ENCODE peak calls at places on chromosomes 12 and 14, in five cellular contexts. One of them, this sample, is unnamed.

GRCh38 chr12:12899530-12900380 is 8.4 kb downstream of the GPRC5A start:
- DNase-seq in NCI-H460: no peak
- DNase-seq in astrocyte: peak; percentile 95
- DNase-seq in Kasumi-1: peak; percentile 2
- DNase-seq in tibial artery: peak; percentile 57
- DNase-seq in this sample: no peak

GRCh38 chr12:30415777-30416176 is 279.9 kb downstream of the IPO8 start:
- DNase-seq in NCI-H460: no peak
- DNase-seq in astrocyte: no peak
- DNase-seq in Kasumi-1: no peak
- DNase-seq in tibial artery: no peak
- DNase-seq in this sample: no peak

GRCh38 chr14:41663478-41663845 is 56.8 kb downstream of the LRFN5 start:
- DNase-seq in NCI-H460: no peak
- DNase-seq in astrocyte: peak; percentile 70
- DNase-seq in Kasumi-1: no peak
- DNase-seq in tibial artery: no peak
- DNase-seq in this sample: no peak

GRCh38 chr12:119090865-119091264 is 87.9 kb upstream of the HSPB8 start:
- DNase-seq in NCI-H460: no peak
- DNase-seq in astrocyte: no peak
- DNase-seq in Kasumi-1: no peak
- DNase-seq in tibial artery: no peak
- DNase-seq in this sample: no peak

GRCh38 chr14:91244501-91244901 is at the start of gene GPR68:
- DNase-seq in NCI-H460: no peak
- DNase-seq in astrocyte: peak; percentile 69
- DNase-seq in Kasumi-1: peak; percentile 74
- DNase-seq in tibial artery: peak; percentile 70
- DNase-seq in this sample: peak; percentile 84

GRCh38 chr12:34390846-34391700 is 368.8 kb downstream of the ALG10 start:
- DNase-seq in NCI-H460: no peak
- DNase-seq in astrocyte: no peak
- DNase-seq in Kasumi-1: no peak
- DNase-seq in tibial artery: peak; percentile 5
- DNase-seq in this sample: no peak

GRCh38 chr12:30888241-30888640 is 38.3 kb upstream of the TSPAN11 start:
- DNase-seq in NCI-H460: no peak
- DNase-seq in astrocyte: no peak
- DNase-seq in Kasumi-1: no peak
- DNase-seq in tibial artery: no peak
- DNase-seq in this sample: no peak

GRCh38 chr12:130788515-130788914 is 50.5 kb downstream of the STX2 start:
- DNase-seq in NCI-H460: no peak
- DNase-seq in astrocyte: no peak
- DNase-seq in Kasumi-1: no peak
- DNase-seq in tibial artery: no peak
- DNase-seq in this sample: no peak

GRCh38 chr14:89284368-89285058 is 132.5 kb downstream of the FOXN3 start:
- DNase-seq in NCI-H460: no peak
- DNase-seq in astrocyte: peak; percentile 85
- DNase-seq in Kasumi-1: no peak
- DNase-seq in tibial artery: no peak
- DNase-seq in this sample: peak; percentile 75

GRCh38 chr14:22200977-22201605 is 387.9 kb downstream of the DAD1 start:
- DNase-seq in NCI-H460: peak; percentile 41
- DNase-seq in astrocyte: peak; percentile 26
- DNase-seq in Kasumi-1: peak; percentile 90
- DNase-seq in tibial artery: no peak
- DNase-seq in this sample: peak; percentile 20

GRCh38 chr14:99522934-99523660 is 41.9 kb downstream of the CCNK start:
- DNase-seq in NCI-H460: no peak
- DNase-seq in astrocyte: peak; percentile 36
- DNase-seq in Kasumi-1: no peak
- DNase-seq in tibial artery: no peak
- DNase-seq in this sample: no peak

GRCh38 chr12:89299417-89299816 is 52.9 kb downstream of the DUSP6 start:
- DNase-seq in NCI-H460: no peak
- DNase-seq in astrocyte: no peak
- DNase-seq in Kasumi-1: no peak
- DNase-seq in tibial artery: no peak
- DNase-seq in this sample: no peak

GRCh38 chr12:100753837-100754236 is 40.7 kb upstream of the ANO4 start:
- DNase-seq in NCI-H460: no peak
- DNase-seq in astrocyte: peak; percentile 3
- DNase-seq in Kasumi-1: no peak
- DNase-seq in tibial artery: no peak
- DNase-seq in this sample: no peak

GRCh38 chr12:92926549-92926948 is 2.5 kb downstream of the EEA1 start:
- DNase-seq in NCI-H460: no peak
- DNase-seq in astrocyte: no peak
- DNase-seq in Kasumi-1: no peak
- DNase-seq in tibial artery: no peak
- DNase-seq in this sample: peak; percentile 66

GRCh38 chr12:132006056-132006680 is 56.4 kb downstream of the EP400 start:
- DNase-seq in NCI-H460: no peak
- DNase-seq in astrocyte: no peak
- DNase-seq in Kasumi-1: peak; percentile 5
- DNase-seq in tibial artery: no peak
- DNase-seq in this sample: no peak

GRCh38 chr12:91890742-91891141 is 254.9 kb downstream of the BTG1 start:
- DNase-seq in NCI-H460: no peak
- DNase-seq in astrocyte: no peak
- DNase-seq in Kasumi-1: no peak
- DNase-seq in tibial artery: no peak
- DNase-seq in this sample: peak; percentile 70

GRCh38 chr14:52551696-52552062 is 626 bp downstream of the TXNDC16 start:
- DNase-seq in NCI-H460: no peak
- DNase-seq in astrocyte: peak; percentile 26
- DNase-seq in Kasumi-1: peak; percentile 68
- DNase-seq in tibial artery: no peak
- DNase-seq in this sample: peak; percentile 78

GRCh38 chr12:123250471-123251383 is 17.5 kb downstream of the MTRFR start:
- DNase-seq in NCI-H460: peak; percentile 55
- DNase-seq in astrocyte: peak; percentile 17
- DNase-seq in Kasumi-1: no peak
- DNase-seq in tibial artery: no peak
- DNase-seq in this sample: peak; percentile 97

GRCh38 chr12:9668141-9669018 is 1.1 kb upstream of the CLEC2D start:
- DNase-seq in NCI-H460: no peak
- DNase-seq in astrocyte: peak; percentile 59
- DNase-seq in Kasumi-1: no peak
- DNase-seq in tibial artery: no peak
- DNase-seq in this sample: no peak